ENCODE peak calls at places on chromosomes 12 and 14, in four cellular contexts. One of them, this sample, is unnamed.

GRCh38 chr12:93569656-93570551 is 2.6 kb upstream of the SOCS2 start:
- DNase-seq in spleen: peak; percentile 92
- DNase-seq in heart right ventricle: peak; percentile 93
- DNase-seq in ovary: peak; percentile 90
- DNase-seq in this sample: peak; percentile 65

GRCh38 chr12:67241482-67241881 is 27.7 kb upstream of the CAND1 start:
- DNase-seq in spleen: no peak
- DNase-seq in ovary: no peak
- DNase-seq in heart right ventricle: no peak
- DNase-seq in this sample: no peak

GRCh38 chr14:96297000-96297399 is 41.0 kb downstream of the BDKRB1 start:
- DNase-seq in ovary: no peak
- DNase-seq in heart right ventricle: no peak
- DNase-seq in spleen: no peak
- DNase-seq in this sample: no peak

GRCh38 chr12:108269224-108269623 is 69.9 kb downstream of the CMKLR1 start:
- DNase-seq in ovary: no peak
- DNase-seq in spleen: no peak
- DNase-seq in heart right ventricle: no peak
- DNase-seq in this sample: no peak

GRCh38 chr12:110039085-110039807 is 9.1 kb downstream of the C12orf76 start:
- DNase-seq in ovary: no peak
- DNase-seq in heart right ventricle: no peak
- DNase-seq in spleen: no peak
- DNase-seq in this sample: peak; percentile 95

GRCh38 chr12:6161124-6161882 is 36.8 kb upstream of the VWF start:
- DNase-seq in ovary: no peak
- DNase-seq in heart right ventricle: peak; percentile 77
- DNase-seq in spleen: peak; percentile 69
- DNase-seq in this sample: peak; percentile 74

GRCh38 chr12:128794661-128795529 is 28.9 kb downstream of the SLC15A4 start:
- DNase-seq in spleen: peak; percentile 83
- DNase-seq in ovary: no peak
- DNase-seq in heart right ventricle: no peak
- DNase-seq in this sample: no peak

GRCh38 chr12:63845726-63846125 is 1.2 kb downstream of the SRGAP1 start:
- DNase-seq in heart right ventricle: no peak
- DNase-seq in ovary: no peak
- DNase-seq in spleen: no peak
- DNase-seq in this sample: no peak

GRCh38 chr12:3622732-3623690 is 129.9 kb downstream of the CRACR2A start:
- DNase-seq in spleen: peak; percentile 54
- DNase-seq in ovary: no peak
- DNase-seq in heart right ventricle: no peak
- DNase-seq in this sample: no peak

GRCh38 chr12:58920956-58921861 is 905 bp upstream of the LRIG3 start:
- DNase-seq in spleen: no peak
- DNase-seq in ovary: peak; percentile 52
- DNase-seq in heart right ventricle: no peak
- DNase-seq in this sample: no peak

GRCh38 chr12:48999371-49000131 is at the start of gene DDN:
- DNase-seq in ovary: peak; percentile 26
- DNase-seq in spleen: peak; percentile 86
- DNase-seq in heart right ventricle: no peak
- DNase-seq in this sample: no peak

GRCh38 chr12:3117628-3118027 is 40.4 kb downstream of the TSPAN9 start:
- DNase-seq in spleen: no peak
- DNase-seq in ovary: no peak
- DNase-seq in heart right ventricle: no peak
- DNase-seq in this sample: peak; percentile 80

GRCh38 chr12:3901116-3901515 is 27.9 kb upstream of the PARP11 start:
- DNase-seq in spleen: no peak
- DNase-seq in heart right ventricle: no peak
- DNase-seq in ovary: no peak
- DNase-seq in this sample: no peak

GRCh38 chr12:127984386-127985055 is 282.4 kb upstream of the TMEM132C start:
- DNase-seq in spleen: no peak
- DNase-seq in ovary: no peak
- DNase-seq in heart right ventricle: no peak
- DNase-seq in this sample: no peak

GRCh38 chr12:81758421-81759214 is 532 bp downstream of the PPFIA2 start:
- DNase-seq in heart right ventricle: peak; percentile 14
- DNase-seq in spleen: peak; percentile 70
- DNase-seq in ovary: peak; percentile 21
- DNase-seq in this sample: no peak

GRCh38 chr12:112971248-112971647 is 7.1 kb upstream of the OAS2 start:
- DNase-seq in heart right ventricle: no peak
- DNase-seq in spleen: no peak
- DNase-seq in ovary: no peak
- DNase-seq in this sample: no peak

GRCh38 chr12:1126089-1126488 is 135.1 kb downstream of the ERC1 start:
- DNase-seq in heart right ventricle: no peak
- DNase-seq in ovary: no peak
- DNase-seq in spleen: no peak
- DNase-seq in this sample: no peak

GRCh38 chr12:6925239-6925542 is 2.6 kb upstream of the ATN1 start:
- DNase-seq in ovary: no peak
- DNase-seq in heart right ventricle: no peak
- DNase-seq in spleen: no peak
- DNase-seq in this sample: no peak

GRCh38 chr12:10409387-10409786 is at the start of gene KLRC4:
- DNase-seq in spleen: no peak
- DNase-seq in heart right ventricle: no peak
- DNase-seq in ovary: no peak
- DNase-seq in this sample: no peak

GRCh38 chr12:87302126-87302732 is 727.0 kb downstream of the C12orf50 start:
- DNase-seq in heart right ventricle: no peak
- DNase-seq in spleen: no peak
- DNase-seq in ovary: no peak
- DNase-seq in this sample: no peak

GRCh38 chr12:71980543-71980942 is 41.9 kb downstream of the TPH2 start:
- DNase-seq in ovary: no peak
- DNase-seq in heart right ventricle: no peak
- DNase-seq in spleen: no peak
- DNase-seq in this sample: no peak

GRCh38 chr12:102659200-102659911 is 179.0 kb upstream of the IGF1 start:
- DNase-seq in ovary: no peak
- DNase-seq in spleen: no peak
- DNase-seq in heart right ventricle: no peak
- DNase-seq in this sample: no peak

GRCh38 chr12:2169489-2169888 is 116.7 kb downstream of the CACNA1C start:
- DNase-seq in ovary: no peak
- DNase-seq in heart right ventricle: no peak
- DNase-seq in spleen: no peak
- DNase-seq in this sample: no peak

GRCh38 chr12:114669501-114670256 is 14.3 kb downstream of the TBX3 start:
- DNase-seq in spleen: no peak
- DNase-seq in heart right ventricle: no peak
- DNase-seq in ovary: peak; percentile 60
- DNase-seq in this sample: no peak

GRCh38 chr14:58535084-58535483 is 102.7 kb upstream of the DACT1 start:
- DNase-seq in heart right ventricle: no peak
- DNase-seq in ovary: no peak
- DNase-seq in spleen: no peak
- DNase-seq in this sample: no peak

GRCh38 chr14:65940056-65940735 is 527.7 kb downstream of the FUT8 start:
- DNase-seq in ovary: no peak
- DNase-seq in spleen: no peak
- DNase-seq in heart right ventricle: no peak
- DNase-seq in this sample: no peak

GRCh38 chr14:95500772-95501401 is 15.6 kb downstream of the SYNE3 start:
- DNase-seq in ovary: no peak
- DNase-seq in heart right ventricle: no peak
- DNase-seq in spleen: peak; percentile 49
- DNase-seq in this sample: peak; percentile 65

GRCh38 chr12:114407034-114407420 is 1.1 kb upstream of the TBX5 start:
- DNase-seq in spleen: no peak
- DNase-seq in ovary: no peak
- DNase-seq in heart right ventricle: no peak
- DNase-seq in this sample: no peak

GRCh38 chr12:43776498-43776897 is 17.7 kb downstream of the IRAK4 start:
- DNase-seq in ovary: no peak
- DNase-seq in heart right ventricle: no peak
- DNase-seq in spleen: no peak
- DNase-seq in this sample: no peak

GRCh38 chr14:25007832-25008231 is 42.1 kb downstream of the STXBP6 start:
- DNase-seq in ovary: no peak
- DNase-seq in heart right ventricle: peak; percentile 10
- DNase-seq in spleen: no peak
- DNase-seq in this sample: no peak

GRCh38 chr14:20609215-20610001 is 18.2 kb upstream of the RNASE12 start:
- DNase-seq in spleen: peak; percentile 88
- DNase-seq in heart right ventricle: peak; percentile 72
- DNase-seq in ovary: peak; percentile 53
- DNase-seq in this sample: peak; percentile 78

GRCh38 chr14:84036863-84037262 is 1493.1 kb upstream of the FLRT2 start:
- DNase-seq in ovary: no peak
- DNase-seq in spleen: no peak
- DNase-seq in heart right ventricle: no peak
- DNase-seq in this sample: no peak
- H3K27ac ChIP-seq in ovary: no peak overlapping the region
- H3K27ac ChIP-seq in spleen: no peak overlapping the region
- H3K27ac ChIP-seq in heart right ventricle: no peak overlapping the region
- H3K27ac ChIP-seq in this sample: no peak overlapping the region

DNA sequence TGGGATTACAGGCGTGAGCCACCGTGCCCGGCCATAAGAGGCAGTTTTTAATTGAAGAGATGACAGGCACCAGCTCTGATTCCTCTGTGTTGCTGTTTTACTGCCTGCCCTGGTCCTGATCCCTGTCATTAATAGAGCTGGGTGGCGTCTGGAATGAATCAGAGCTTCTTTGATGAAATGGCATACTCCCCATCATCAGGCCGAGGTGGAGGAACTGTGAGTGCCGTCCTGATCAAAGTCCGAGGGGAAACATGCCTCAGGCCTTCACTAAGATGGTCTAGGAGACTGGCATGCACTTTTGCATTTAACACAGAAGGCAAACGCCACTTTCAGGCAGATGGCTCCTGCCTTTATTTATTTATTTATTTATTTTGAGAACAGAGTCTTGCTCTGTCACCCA is 34.1 kb downstream of the IL31 start:
- DNase-seq in heart right ventricle: no peak
- DNase-seq in spleen: no peak
- DNase-seq in ovary: no peak
- DNase-seq in this sample: no peak
- H3K9me3 ChIP-seq in heart right ventricle: no peaks in the 10 kb centered on the region
- H3K9me3 ChIP-seq in spleen: no peaks in the 10 kb centered on the region
- H3K9me3 ChIP-seq in ovary: no peaks in the 10 kb centered on the region
- H3K9me3 ChIP-seq in this sample: no peaks in the 10 kb centered on the region

DNA sequence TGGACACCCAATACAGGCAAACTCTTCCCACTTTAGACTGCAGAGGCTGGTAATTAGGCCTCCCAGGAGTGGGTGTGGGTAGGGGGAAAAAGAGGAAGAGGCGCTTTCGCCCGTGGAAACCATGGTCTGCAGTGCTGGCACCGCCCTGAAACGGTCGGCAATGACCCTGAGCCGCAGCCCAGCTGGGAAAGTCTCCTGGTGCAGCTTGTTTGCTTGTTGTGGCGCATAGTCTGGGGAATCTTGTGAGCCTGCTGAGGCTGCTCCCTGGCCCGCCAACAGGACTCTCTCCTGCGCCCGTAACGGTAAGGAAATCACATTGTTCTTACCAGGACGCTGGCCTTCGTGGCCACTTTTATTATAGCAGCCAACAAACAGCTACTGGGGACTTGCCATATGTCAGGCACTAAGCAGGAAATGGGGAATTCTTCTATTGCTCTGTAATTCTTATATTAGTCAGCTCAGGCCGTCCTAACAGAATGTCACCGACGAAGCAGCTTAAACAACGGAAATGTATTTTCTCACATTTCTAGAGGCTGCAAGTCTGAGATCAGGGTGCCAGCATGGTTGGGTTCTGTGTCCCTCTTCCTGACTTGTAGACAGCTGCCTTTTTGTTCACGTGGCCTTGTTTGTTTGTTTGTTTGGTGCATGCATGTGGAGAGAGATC is 52.5 kb upstream of the RIN3 start:
- DNase-seq in ovary: no peak
- DNase-seq in heart right ventricle: peak; percentile 62
- DNase-seq in spleen: no peak
- DNase-seq in this sample: no peak
- TF ChIP-seq CTCF in ovary: no peak
- TF ChIP-seq CTCF in heart right ventricle: no peak
- TF ChIP-seq CTCF in spleen: peak; percentile 16
- TF ChIP-seq CTCF in this sample: no peak

GRCh38 chr14:30227436-30227835 is 299.8 kb upstream of the PRKD1 start:
- DNase-seq in spleen: no peak
- DNase-seq in ovary: peak; percentile 20
- DNase-seq in heart right ventricle: no peak
- DNase-seq in this sample: peak; percentile 21

GRCh38 chr14:30221546-30221945 is 293.9 kb upstream of the PRKD1 start:
- DNase-seq in spleen: no peak
- DNase-seq in ovary: no peak
- DNase-seq in heart right ventricle: no peak
- DNase-seq in this sample: no peak

GRCh38 chr14:30225171-30225570 is 297.5 kb upstream of the PRKD1 start:
- DNase-seq in heart right ventricle: no peak
- DNase-seq in ovary: no peak
- DNase-seq in spleen: no peak
- DNase-seq in this sample: no peak

GRCh38 chr14:30223385-30223785 is 295.7 kb upstream of the PRKD1 start:
- DNase-seq in heart right ventricle: peak; percentile 32
- DNase-seq in ovary: peak; percentile 29
- DNase-seq in spleen: no peak
- DNase-seq in this sample: peak; percentile 87

GRCh38 chr14:30223966-30224365 is 296.3 kb upstream of the PRKD1 start:
- DNase-seq in heart right ventricle: no peak
- DNase-seq in ovary: no peak
- DNase-seq in spleen: no peak
- DNase-seq in this sample: no peak
- H3K27ac ChIP-seq in heart right ventricle: no peak overlapping the region
- H3K27ac ChIP-seq in ovary: no peak overlapping the region
- H3K27ac ChIP-seq in spleen: no peak overlapping the region
- H3K27ac ChIP-seq in this sample: no peak overlapping the region

GRCh38 chr12:133124674-133125073 is 5.4 kb downstream of the ZNF891 start:
- DNase-seq in ovary: no peak
- DNase-seq in heart right ventricle: no peak
- DNase-seq in spleen: no peak
- DNase-seq in this sample: no peak
- H3K9me3 ChIP-seq in ovary: peaks cover 27% of the 10 kb centered on the region
- H3K9me3 ChIP-seq in heart right ventricle: peaks cover 91% of the 10 kb centered on the region
- H3K9me3 ChIP-seq in spleen: peaks cover 95% of the 10 kb centered on the region
- H3K9me3 ChIP-seq in this sample: peaks cover 48% of the 10 kb centered on the region

GRCh38 chr14:88232783-88233182 is 90.3 kb downstream of the KCNK10 start:
- DNase-seq in ovary: no peak
- DNase-seq in heart right ventricle: no peak
- DNase-seq in spleen: no peak
- DNase-seq in this sample: no peak
- TF ChIP-seq CTCF in ovary: no peak
- TF ChIP-seq CTCF in heart right ventricle: no peak
- TF ChIP-seq CTCF in spleen: no peak
- TF ChIP-seq CTCF in this sample: no peak

This sample was measured in AG04450.